ENCODE peak calls at places on chromosomes 13 and 19, in eight cellular contexts. L is lung microvascular endothelial cell; M is nephron progenitor cell; I is HuH-7; N is CD4-positive, alpha-beta memory T cell; S is NCI-H1092 treated with DMSO at 0.1 percent for 48 hours; B is stimulated activated CD4-positive, alpha-beta T cell treated with anti-CD3 and anti-CD28 coated beads, Interleukin-1b, Interleukin-23, amount 100 ng/mL, for 1 hour; P is astrocyte of the cerebellum. K is an unnamed sample.

GRCh38 chr13:63403726-63404125 is 1988.1 kb upstream of the PCDH20 start:
- DNase-seq in L (no peak), M (no peak), I (no peak), N (no peak), S (no peak), B (no peak), P (no peak), K (no peak)

GRCh38 chr13:113765241-113765910 is 6.3 kb downstream of the TMEM255B start:
- DNase-seq in L (no peak), M (no peak), I (no peak), N (no peak), S (no peak), B (no peak), P (no peak), K (no peak)

GRCh38 chr13:78131811-78132210 is 213.2 kb upstream of the EDNRB start:
- DNase-seq in L (peak), M (no peak), I (no peak), N (no peak), S (no peak), B (no peak), P (no peak), K (no peak)

GRCh38 chr19:42198676-42199439 is 18.6 kb downstream of the DEDD2 start:
- DNase-seq in L (no peak), M (no peak), I (no peak), N (peak), S (no peak), B (peak), P (no peak), K (no peak)

GRCh38 chr13:79492313-79492798 is 11.4 kb downstream of the NDFIP2 start:
- DNase-seq in L (no peak), M (no peak), I (no peak), N (no peak), S (no peak), B (no peak), P (no peak), K (no peak)

GRCh38 chr19:52691215-52691610 is 43.6 kb downstream of the ZNF611 start:
- DNase-seq in L (no peak), M (no peak), I (no peak), N (no peak), S (no peak), B (no peak), P (no peak), K (no peak)

GRCh38 chr19:53868091-53868891 is 608 bp downstream of the MYADM start:
- DNase-seq in L (peak), M (peak), I (peak), N (peak), S (no peak), B (no peak), P (no peak), K (no peak)

GRCh38 chr13:113663934-113664333 is 3.1 kb upstream of the GRK1 start:
- DNase-seq in L (no peak), M (no peak), I (no peak), N (no peak), S (no peak), B (no peak), P (no peak), K (no peak)

GRCh38 chr13:94176576-94176975 is 302.9 kb downstream of the DCT start:
- DNase-seq in L (no peak), M (no peak), I (no peak), N (no peak), S (no peak), B (no peak), P (no peak), K (no peak)

GRCh38 chr19:4061683-4062575 is 4.8 kb downstream of the ZBTB7A start:
- DNase-seq in L (no peak), M (no peak), I (no peak), N (peak), S (no peak), B (no peak), P (no peak), K (no peak)

GRCh38 chr19:52343548-52343947 is 7.5 kb downstream of the ZNF610 start:
- DNase-seq in L (peak), M (peak), I (peak), N (peak), S (peak), B (peak), P (no peak), K (peak)